ENCODE peak calls at places on chromosomes 16 and 17, in nine cellular contexts. One of them, this sample, is unnamed.

GRCh38 chr16:87057291-87057881 is 259.8 kb downstream of the C16orf95 start:
- DNase-seq in renal cortical epithelial cell: no peak
- DNase-seq in SJSA1: peak
- DNase-seq in fibroblast of pulmonary artery: no peak
- DNase-seq in ureter: no peak
- DNase-seq in body of pancreas: no peak
- DNase-seq in NCI-H510A treated with DMSO at 0.1 percent for 48 hours: no peak
- DNase-seq in retina: no peak
- DNase-seq in posterior vena cava: peak
- DNase-seq in this sample: no peak

GRCh38 chr16:11393861-11394592 is 48.8 kb downstream of the RMI2 start:
- DNase-seq in retina: no peak
- DNase-seq in fibroblast of pulmonary artery: no peak
- DNase-seq in posterior vena cava: peak
- DNase-seq in ureter: no peak
- DNase-seq in body of pancreas: no peak
- DNase-seq in SJSA1: no peak
- DNase-seq in renal cortical epithelial cell: no peak
- DNase-seq in NCI-H510A treated with DMSO at 0.1 percent for 48 hours: no peak
- DNase-seq in this sample: no peak

GRCh38 chr16:48335961-48336360 is 49.3 kb downstream of the SIAH1 start:
- DNase-seq in body of pancreas: no peak
- DNase-seq in retina: no peak
- DNase-seq in renal cortical epithelial cell: no peak
- DNase-seq in NCI-H510A treated with DMSO at 0.1 percent for 48 hours: no peak
- DNase-seq in posterior vena cava: no peak
- DNase-seq in SJSA1: no peak
- DNase-seq in ureter: no peak
- DNase-seq in fibroblast of pulmonary artery: peak
- DNase-seq in this sample: peak

GRCh38 chr17:44218344-44219125 is 940 bp downstream of the UBTF start:
- DNase-seq in renal cortical epithelial cell: no peak
- DNase-seq in retina: peak
- DNase-seq in NCI-H510A treated with DMSO at 0.1 percent for 48 hours: peak
- DNase-seq in ureter: peak
- DNase-seq in fibroblast of pulmonary artery: peak
- DNase-seq in posterior vena cava: peak
- DNase-seq in SJSA1: peak
- DNase-seq in body of pancreas: peak
- DNase-seq in this sample: peak

GRCh38 chr17:29175349-29175748 is 4.8 kb downstream of the MYO18A start:
- DNase-seq in posterior vena cava: peak
- DNase-seq in NCI-H510A treated with DMSO at 0.1 percent for 48 hours: no peak
- DNase-seq in SJSA1: no peak
- DNase-seq in fibroblast of pulmonary artery: no peak
- DNase-seq in body of pancreas: no peak
- DNase-seq in renal cortical epithelial cell: no peak
- DNase-seq in ureter: no peak
- DNase-seq in retina: no peak
- DNase-seq in this sample: no peak

GRCh38 chr17:31558748-31559646 is 167.5 kb downstream of the RAB11FIP4 start:
- DNase-seq in posterior vena cava: peak
- DNase-seq in NCI-H510A treated with DMSO at 0.1 percent for 48 hours: peak
- DNase-seq in renal cortical epithelial cell: peak
- DNase-seq in ureter: peak
- DNase-seq in SJSA1: peak
- DNase-seq in fibroblast of pulmonary artery: peak
- DNase-seq in retina: peak
- DNase-seq in body of pancreas: peak
- DNase-seq in this sample: peak

GRCh38 chr17:74199306-74200092 is 4.0 kb upstream of the RPL38 start:
- DNase-seq in renal cortical epithelial cell: no peak
- DNase-seq in retina: peak
- DNase-seq in body of pancreas: peak
- DNase-seq in ureter: peak
- DNase-seq in fibroblast of pulmonary artery: peak
- DNase-seq in SJSA1: no peak
- DNase-seq in NCI-H510A treated with DMSO at 0.1 percent for 48 hours: peak
- DNase-seq in posterior vena cava: peak
- DNase-seq in this sample: peak

GRCh38 chr16:15915555-15916081 is 27.2 kb upstream of the CEP20 start:
- DNase-seq in retina: no peak
- DNase-seq in posterior vena cava: no peak
- DNase-seq in renal cortical epithelial cell: no peak
- DNase-seq in fibroblast of pulmonary artery: no peak
- DNase-seq in body of pancreas: no peak
- DNase-seq in SJSA1: no peak
- DNase-seq in ureter: no peak
- DNase-seq in NCI-H510A treated with DMSO at 0.1 percent for 48 hours: no peak
- DNase-seq in this sample: no peak

GRCh38 chr17:1625507-1626080 is 3.0 kb downstream of the SLC43A2 start:
- DNase-seq in posterior vena cava: no peak
- DNase-seq in SJSA1: no peak
- DNase-seq in body of pancreas: no peak
- DNase-seq in NCI-H510A treated with DMSO at 0.1 percent for 48 hours: no peak
- DNase-seq in retina: no peak
- DNase-seq in renal cortical epithelial cell: no peak
- DNase-seq in ureter: no peak
- DNase-seq in fibroblast of pulmonary artery: no peak
- DNase-seq in this sample: no peak

GRCh38 chr16:424623-425081 is 797 bp upstream of the RAB11FIP3 start:
- DNase-seq in retina: no peak
- DNase-seq in SJSA1: no peak
- DNase-seq in body of pancreas: peak
- DNase-seq in ureter: peak
- DNase-seq in renal cortical epithelial cell: no peak
- DNase-seq in posterior vena cava: peak
- DNase-seq in fibroblast of pulmonary artery: no peak
- DNase-seq in NCI-H510A treated with DMSO at 0.1 percent for 48 hours: no peak
- DNase-seq in this sample: peak

GRCh38 chr16:73289232-73289631 is 241.3 kb upstream of the ZFHX3 start:
- DNase-seq in retina: peak
- DNase-seq in SJSA1: no peak
- DNase-seq in fibroblast of pulmonary artery: no peak
- DNase-seq in NCI-H510A treated with DMSO at 0.1 percent for 48 hours: no peak
- DNase-seq in renal cortical epithelial cell: no peak
- DNase-seq in body of pancreas: no peak
- DNase-seq in posterior vena cava: no peak
- DNase-seq in ureter: no peak
- DNase-seq in this sample: no peak

GRCh38 chr17:64599187-64599676 is 62.9 kb downstream of the SMURF2 start:
- DNase-seq in posterior vena cava: no peak
- DNase-seq in retina: no peak
- DNase-seq in ureter: peak
- DNase-seq in SJSA1: no peak
- DNase-seq in fibroblast of pulmonary artery: no peak
- DNase-seq in NCI-H510A treated with DMSO at 0.1 percent for 48 hours: no peak
- DNase-seq in renal cortical epithelial cell: no peak
- DNase-seq in body of pancreas: peak
- DNase-seq in this sample: no peak

GRCh38 chr17:48111937-48112241 is 4.3 kb downstream of the SNX11 start:
- DNase-seq in NCI-H510A treated with DMSO at 0.1 percent for 48 hours: no peak
- DNase-seq in renal cortical epithelial cell: no peak
- DNase-seq in body of pancreas: no peak
- DNase-seq in retina: no peak
- DNase-seq in fibroblast of pulmonary artery: no peak
- DNase-seq in SJSA1: no peak
- DNase-seq in posterior vena cava: no peak
- DNase-seq in ureter: no peak
- DNase-seq in this sample: no peak

GRCh38 chr17:64259922-64260321 is 3.1 kb downstream of the TEX2 start:
- DNase-seq in NCI-H510A treated with DMSO at 0.1 percent for 48 hours: no peak
- DNase-seq in fibroblast of pulmonary artery: peak
- DNase-seq in renal cortical epithelial cell: peak
- DNase-seq in posterior vena cava: no peak
- DNase-seq in body of pancreas: peak
- DNase-seq in retina: no peak
- DNase-seq in ureter: no peak
- DNase-seq in SJSA1: no peak
- DNase-seq in this sample: peak

GRCh38 chr16:82609140-82609539 is 17.6 kb upstream of the CDH13 start:
- DNase-seq in fibroblast of pulmonary artery: no peak
- DNase-seq in body of pancreas: no peak
- DNase-seq in posterior vena cava: peak
- DNase-seq in SJSA1: no peak
- DNase-seq in retina: no peak
- DNase-seq in NCI-H510A treated with DMSO at 0.1 percent for 48 hours: no peak
- DNase-seq in ureter: no peak
- DNase-seq in renal cortical epithelial cell: no peak
- DNase-seq in this sample: no peak

GRCh38 chr16:81429045-81429521 is 15.5 kb upstream of the CMIP start:
- DNase-seq in fibroblast of pulmonary artery: peak
- DNase-seq in ureter: no peak
- DNase-seq in body of pancreas: peak
- DNase-seq in retina: no peak
- DNase-seq in posterior vena cava: no peak
- DNase-seq in renal cortical epithelial cell: no peak
- DNase-seq in NCI-H510A treated with DMSO at 0.1 percent for 48 hours: no peak
- DNase-seq in SJSA1: peak
- DNase-seq in this sample: peak

GRCh38 chr16:11128211-11129123 is 127.5 kb downstream of the SOCS1 start:
- DNase-seq in fibroblast of pulmonary artery: peak
- DNase-seq in NCI-H510A treated with DMSO at 0.1 percent for 48 hours: no peak
- DNase-seq in SJSA1: no peak
- DNase-seq in ureter: no peak
- DNase-seq in renal cortical epithelial cell: peak
- DNase-seq in retina: no peak
- DNase-seq in posterior vena cava: peak
- DNase-seq in body of pancreas: no peak
- DNase-seq in this sample: peak

GRCh38 chr17:10309003-10309974 is 63.5 kb downstream of the MYH13 start:
- DNase-seq in fibroblast of pulmonary artery: no peak
- DNase-seq in body of pancreas: no peak
- DNase-seq in ureter: no peak
- DNase-seq in SJSA1: no peak
- DNase-seq in renal cortical epithelial cell: no peak
- DNase-seq in NCI-H510A treated with DMSO at 0.1 percent for 48 hours: no peak
- DNase-seq in posterior vena cava: no peak
- DNase-seq in retina: no peak
- DNase-seq in this sample: no peak

This sample was measured in EL.